ENCODE peak calls at places on chromosomes 5 and 9, in ten cellular contexts. One of them, this sample, is unnamed. For H3K9me3, the result is how much of the 10 kb centered on the place peaks cover.

GRCh38 chr9:128636024-128636390 is 20.6 kb downstream of the DYNC2I2 start:
- DNase-seq in tibial nerve: no peak
- DNase-seq in mucosa of descending colon: peak
- DNase-seq in adrenal gland: peak
- DNase-seq in tibial artery: peak
- DNase-seq in A549: peak
- DNase-seq in H9: peak
- DNase-seq in Panc1: no peak
- DNase-seq in ovary: peak
- DNase-seq in psoas muscle: peak
- DNase-seq in this sample: peak

GRCh38 chr5:136811551-136811950 is 446.2 kb upstream of the TRPC7 start:
- DNase-seq in tibial nerve: no peak
- DNase-seq in mucosa of descending colon: no peak
- DNase-seq in adrenal gland: peak
- DNase-seq in tibial artery: no peak
- DNase-seq in A549: peak
- DNase-seq in H9: no peak
- DNase-seq in Panc1: peak
- DNase-seq in ovary: no peak
- DNase-seq in psoas muscle: no peak
- DNase-seq in this sample: no peak

GRCh38 chr9:69120380-69121154 is 53.5 kb upstream of the TJP2 start:
- DNase-seq in tibial nerve: no peak
- DNase-seq in mucosa of descending colon: peak
- DNase-seq in adrenal gland: peak
- DNase-seq in tibial artery: no peak
- DNase-seq in A549: no peak
- DNase-seq in H9: peak
- DNase-seq in Panc1: no peak
- DNase-seq in ovary: peak
- DNase-seq in psoas muscle: no peak
- DNase-seq in this sample: peak

GRCh38 chr9:81546498-81546897 is 142.8 kb downstream of the TLE1 start:
- DNase-seq in tibial nerve: no peak
- DNase-seq in mucosa of descending colon: no peak
- DNase-seq in adrenal gland: no peak
- DNase-seq in tibial artery: no peak
- DNase-seq in A549: no peak
- DNase-seq in H9: no peak
- DNase-seq in Panc1: no peak
- DNase-seq in ovary: no peak
- DNase-seq in psoas muscle: no peak
- DNase-seq in this sample: no peak

GRCh38 chr5:145347026-145347616 is 488.0 kb downstream of the PRELID2 start:
- DNase-seq in tibial nerve: no peak
- DNase-seq in mucosa of descending colon: peak
- DNase-seq in adrenal gland: no peak
- DNase-seq in tibial artery: no peak
- DNase-seq in A549: peak
- DNase-seq in H9: no peak
- DNase-seq in Panc1: no peak
- DNase-seq in ovary: no peak
- DNase-seq in psoas muscle: no peak
- DNase-seq in this sample: peak

GRCh38 chr5:41707853-41708603 is 162.2 kb downstream of the OXCT1 start:
- DNase-seq in tibial nerve: no peak
- DNase-seq in mucosa of descending colon: peak
- DNase-seq in adrenal gland: no peak
- DNase-seq in tibial artery: no peak
- DNase-seq in A549: peak
- DNase-seq in H9: peak
- DNase-seq in Panc1: peak
- DNase-seq in ovary: no peak
- DNase-seq in psoas muscle: no peak
- DNase-seq in this sample: no peak

GRCh38 chr5:73558950-73559349 is 6.5 kb downstream of the ANKRA2 start:
- DNase-seq in tibial nerve: no peak
- DNase-seq in mucosa of descending colon: no peak
- DNase-seq in adrenal gland: no peak
- DNase-seq in tibial artery: no peak
- DNase-seq in A549: peak
- DNase-seq in H9: no peak
- DNase-seq in Panc1: no peak
- DNase-seq in ovary: no peak
- DNase-seq in psoas muscle: no peak
- DNase-seq in this sample: no peak

GRCh38 chr5:111083323-111083722 is 8.8 kb upstream of the WDR36 start:
- DNase-seq in tibial nerve: no peak
- DNase-seq in mucosa of descending colon: no peak
- DNase-seq in adrenal gland: no peak
- DNase-seq in tibial artery: no peak
- DNase-seq in A549: no peak
- DNase-seq in H9: no peak
- DNase-seq in Panc1: no peak
- DNase-seq in ovary: no peak
- DNase-seq in psoas muscle: no peak
- DNase-seq in this sample: no peak

GRCh38 chr5:160361624-160362023 is 8.8 kb downstream of the C1QTNF2 start:
- DNase-seq in tibial nerve: no peak
- DNase-seq in mucosa of descending colon: no peak
- DNase-seq in adrenal gland: no peak
- DNase-seq in tibial artery: no peak
- DNase-seq in A549: no peak
- DNase-seq in H9: peak
- DNase-seq in Panc1: no peak
- DNase-seq in ovary: no peak
- DNase-seq in psoas muscle: no peak
- DNase-seq in this sample: no peak

GRCh38 chr5:3075309-3075708 is 323.8 kb upstream of the IRX2 start:
- DNase-seq in tibial nerve: no peak
- DNase-seq in mucosa of descending colon: no peak
- DNase-seq in adrenal gland: no peak
- DNase-seq in tibial artery: no peak
- DNase-seq in A549: no peak
- DNase-seq in H9: no peak
- DNase-seq in Panc1: no peak
- DNase-seq in ovary: no peak
- DNase-seq in psoas muscle: no peak
- DNase-seq in this sample: no peak

GRCh38 chr5:98428806-98429205 is 344.7 kb upstream of the RGMB start:
- DNase-seq in tibial nerve: peak
- DNase-seq in mucosa of descending colon: peak
- DNase-seq in adrenal gland: peak
- DNase-seq in tibial artery: no peak
- DNase-seq in A549: no peak
- DNase-seq in H9: no peak
- DNase-seq in Panc1: no peak
- DNase-seq in ovary: peak
- DNase-seq in psoas muscle: no peak
- DNase-seq in this sample: peak

GRCh38 chr5:56148453-56148971 is 84.6 kb downstream of the ANKRD55 start:
- DNase-seq in tibial nerve: no peak
- DNase-seq in mucosa of descending colon: no peak
- DNase-seq in adrenal gland: no peak
- DNase-seq in tibial artery: no peak
- DNase-seq in A549: no peak
- DNase-seq in H9: no peak
- DNase-seq in Panc1: no peak
- DNase-seq in ovary: no peak
- DNase-seq in psoas muscle: no peak
- DNase-seq in this sample: peak

GRCh38 chr5:98321356-98321755 is 452.1 kb upstream of the RGMB start:
- DNase-seq in tibial nerve: no peak
- DNase-seq in mucosa of descending colon: no peak
- DNase-seq in adrenal gland: no peak
- DNase-seq in tibial artery: no peak
- DNase-seq in A549: no peak
- DNase-seq in H9: no peak
- DNase-seq in Panc1: no peak
- DNase-seq in ovary: no peak
- DNase-seq in psoas muscle: no peak
- DNase-seq in this sample: no peak

GRCh38 chr5:176636426-176636825 is 6.0 kb downstream of the EIF4E1B start:
- DNase-seq in tibial nerve: no peak
- DNase-seq in mucosa of descending colon: no peak
- DNase-seq in adrenal gland: no peak
- DNase-seq in tibial artery: no peak
- DNase-seq in A549: no peak
- DNase-seq in H9: no peak
- DNase-seq in Panc1: no peak
- DNase-seq in ovary: no peak
- DNase-seq in psoas muscle: no peak
- DNase-seq in this sample: no peak

GRCh38 chr9:92637331-92637730 is 32.6 kb downstream of the IPPK start:
- DNase-seq in tibial nerve: no peak
- DNase-seq in mucosa of descending colon: no peak
- DNase-seq in adrenal gland: no peak
- DNase-seq in tibial artery: peak
- DNase-seq in A549: no peak
- DNase-seq in H9: peak
- DNase-seq in Panc1: no peak
- DNase-seq in ovary: peak
- DNase-seq in psoas muscle: no peak
- DNase-seq in this sample: no peak

GRCh38 chr5:119238265-119239118 is 117.3 kb upstream of the TNFAIP8 start:
- DNase-seq in tibial nerve: no peak
- DNase-seq in mucosa of descending colon: no peak
- DNase-seq in adrenal gland: no peak
- DNase-seq in tibial artery: no peak
- DNase-seq in A549: no peak
- DNase-seq in H9: no peak
- DNase-seq in Panc1: no peak
- DNase-seq in ovary: no peak
- DNase-seq in psoas muscle: no peak
- DNase-seq in this sample: no peak
- TF ChIP-seq CTCF in tibial nerve: no peak
- TF ChIP-seq CTCF in mucosa of descending colon: no peak
- TF ChIP-seq CTCF in adrenal gland: no peak
- TF ChIP-seq CTCF in tibial artery: no peak
- TF ChIP-seq CTCF in A549: no peak
- TF ChIP-seq CTCF in H9: no peak
- TF ChIP-seq CTCF in Panc1: no peak
- TF ChIP-seq CTCF in ovary: no peak
- TF ChIP-seq CTCF in psoas muscle: no peak
- TF ChIP-seq CTCF in this sample: no peak

DNA sequence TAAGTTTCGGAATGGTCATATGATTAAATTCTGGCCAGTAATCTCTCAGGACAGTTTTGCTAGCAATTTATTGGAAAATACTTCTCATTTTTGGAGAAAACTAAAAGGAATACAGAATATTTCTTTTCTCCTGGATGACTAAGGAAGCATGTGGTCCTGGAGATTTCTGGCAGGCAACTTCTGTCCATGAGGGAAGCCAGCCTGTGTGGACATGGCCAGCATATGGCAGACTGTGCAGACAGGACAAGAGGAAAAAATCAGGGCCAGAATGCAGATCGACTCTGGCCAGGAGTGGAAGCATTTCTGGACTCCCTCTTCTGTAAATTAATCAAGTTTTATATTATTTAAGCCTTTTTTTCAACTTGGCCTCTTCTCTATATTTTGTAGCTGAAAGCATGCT is 100.4 kb upstream of the CDH18 start:
- DNase-seq in tibial nerve: no peak
- DNase-seq in mucosa of descending colon: no peak
- DNase-seq in adrenal gland: no peak
- DNase-seq in tibial artery: no peak
- DNase-seq in A549: no peak
- DNase-seq in H9: no peak
- DNase-seq in Panc1: no peak
- DNase-seq in ovary: no peak
- DNase-seq in psoas muscle: no peak
- DNase-seq in this sample: no peak
- H3K9me3 ChIP-seq in tibial nerve: under half
- H3K9me3 ChIP-seq in mucosa of descending colon: under half
- H3K9me3 ChIP-seq in adrenal gland: under half
- H3K9me3 ChIP-seq in tibial artery: under half
- H3K9me3 ChIP-seq in A549: under half
- H3K9me3 ChIP-seq in H9: under half
- H3K9me3 ChIP-seq in Panc1: under half
- H3K9me3 ChIP-seq in ovary: under half
- H3K9me3 ChIP-seq in psoas muscle: under half
- H3K9me3 ChIP-seq in this sample: under half

DNA sequence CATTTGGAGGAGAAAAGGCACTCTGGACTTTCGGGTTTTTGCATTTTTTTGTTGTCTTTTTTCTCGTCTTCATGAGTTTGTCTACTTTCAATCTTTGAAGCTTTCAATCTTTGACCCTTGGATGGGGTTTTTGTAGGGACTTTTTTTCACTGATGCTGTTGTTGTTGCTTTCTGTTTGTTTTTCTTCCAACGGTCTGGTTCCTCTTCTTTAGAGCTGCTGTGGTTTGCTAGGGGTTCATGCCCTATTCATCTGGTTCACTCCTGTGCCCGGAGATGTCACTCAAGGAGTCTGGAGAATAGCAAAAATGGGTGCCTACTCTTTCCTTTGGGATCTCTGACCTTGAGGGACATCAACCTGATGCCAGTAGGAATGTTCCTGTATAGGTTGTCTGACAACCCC is 378.6 kb upstream of the TYRP1 start:
- DNase-seq in tibial nerve: no peak
- DNase-seq in mucosa of descending colon: no peak
- DNase-seq in adrenal gland: no peak
- DNase-seq in tibial artery: no peak
- DNase-seq in A549: no peak
- DNase-seq in H9: no peak
- DNase-seq in Panc1: no peak
- DNase-seq in ovary: no peak
- DNase-seq in psoas muscle: no peak
- DNase-seq in this sample: no peak
- TF ChIP-seq CTCF in tibial nerve: no peak
- TF ChIP-seq CTCF in mucosa of descending colon: no peak
- TF ChIP-seq CTCF in adrenal gland: no peak
- TF ChIP-seq CTCF in tibial artery: no peak
- TF ChIP-seq CTCF in A549: no peak
- TF ChIP-seq CTCF in H9: no peak
- TF ChIP-seq CTCF in Panc1: no peak
- TF ChIP-seq CTCF in ovary: no peak
- TF ChIP-seq CTCF in psoas muscle: no peak
- TF ChIP-seq CTCF in this sample: no peak

DNA sequence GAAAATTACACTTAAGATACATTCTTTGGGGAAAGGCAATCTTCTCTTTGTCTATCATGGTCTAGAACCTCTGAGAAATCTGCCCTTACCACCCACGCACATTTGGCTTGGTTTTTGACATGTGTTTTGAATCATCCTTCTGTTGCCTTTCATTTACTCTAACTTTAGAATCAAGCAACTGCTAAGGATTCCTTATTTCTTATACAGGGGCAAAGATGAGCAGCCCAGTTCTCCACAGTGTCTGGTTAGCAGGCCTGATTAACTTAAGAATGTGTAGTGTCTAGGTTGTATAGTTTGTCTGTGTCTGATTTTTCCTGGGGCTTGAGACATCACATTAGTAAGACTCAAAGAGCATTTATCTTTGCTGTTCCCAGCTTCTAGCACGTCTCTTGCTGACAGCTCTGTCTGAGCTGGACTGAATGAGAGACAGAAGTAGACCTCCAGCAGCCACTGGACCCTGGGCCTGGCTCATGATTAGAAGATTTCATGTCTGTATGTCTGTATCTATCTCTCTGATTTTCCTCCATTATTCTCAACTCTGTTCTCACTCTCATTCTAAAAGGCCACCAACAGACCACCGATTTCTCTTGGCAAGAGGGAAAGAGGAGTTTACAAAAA is 31.8 kb upstream of the PCA3 start:
- DNase-seq in tibial nerve: no peak
- DNase-seq in mucosa of descending colon: no peak
- DNase-seq in adrenal gland: no peak
- DNase-seq in tibial artery: no peak
- DNase-seq in A549: no peak
- DNase-seq in H9: no peak
- DNase-seq in Panc1: no peak
- DNase-seq in ovary: no peak
- DNase-seq in psoas muscle: no peak
- DNase-seq in this sample: no peak
- H3K9me3 ChIP-seq in tibial nerve: under half
- H3K9me3 ChIP-seq in mucosa of descending colon: under half
- H3K9me3 ChIP-seq in adrenal gland: under half
- H3K9me3 ChIP-seq in tibial artery: under half
- H3K9me3 ChIP-seq in A549: under half
- H3K9me3 ChIP-seq in H9: under half
- H3K9me3 ChIP-seq in Panc1: under half
- H3K9me3 ChIP-seq in ovary: under half
- H3K9me3 ChIP-seq in psoas muscle: under half
- H3K9me3 ChIP-seq in this sample: under half